ENCODE peak calls at places on chromosomes 16 and 17, in four cellular contexts. R is K562, O is HL-60, S is GM12878. Q is an unnamed sample.

GRCh38 chr17:30426292-30426691 is 47.6 kb downstream of the CPD start:
- DNase-seq in R (no peak), O (no peak), S (no peak), Q (no peak)

GRCh38 chr16:73202176-73202729 is 154.3 kb upstream of the ZFHX3 start:
- DNase-seq in R (no peak), O (no peak), S (no peak), Q (no peak)

GRCh38 chr17:16197276-16197675 is 18.1 kb downstream of the NCOR1 start:
- DNase-seq in R (no peak), O (no peak), S (no peak), Q (no peak)

GRCh38 chr16:55643161-55643970 is 12.4 kb upstream of the SLC6A2 start:
- DNase-seq in R (peak), O (no peak), S (no peak), Q (no peak)

GRCh38 chr17:47330548-47330947 is 6.8 kb downstream of the EFCAB13 start:
- DNase-seq in R (no peak), O (no peak), S (no peak), Q (no peak)

GRCh38 chr16:83769397-83770008 is 38.3 kb upstream of the HSBP1 start:
- DNase-seq in R (no peak), O (no peak), S (no peak), Q (no peak)

GRCh38 chr16:75081179-75081859 is 35.3 kb downstream of the LDHD start:
- DNase-seq in R (no peak), O (no peak), S (no peak), Q (no peak)

GRCh38 chr17:6443692-6444572 is at the start of gene PIMREG:
- DNase-seq in R (peak), O (no peak), S (peak), Q (peak)

GRCh38 chr17:42673885-42674754 is 2.7 kb downstream of the PLEKHH3 start:
- DNase-seq in R (peak), O (no peak), S (no peak), Q (no peak)

GRCh38 chr16:24036614-24037013 is 200.8 kb downstream of the PRKCB start:
- DNase-seq in R (peak), O (peak), S (no peak), Q (peak)

GRCh38 chr17:39753514-39754160 is 15.9 kb downstream of the GRB7 start:
- DNase-seq in R (no peak), O (peak), S (no peak), Q (peak)

GRCh38 chr17:13952252-13952721 is 117.0 kb upstream of the COX10 start:
- DNase-seq in R (no peak), O (no peak), S (no peak), Q (no peak)

GRCh38 chr17:48134912-48135480 is 27.4 kb downstream of the SNX11 start:
- DNase-seq in R (peak), O (no peak), S (no peak), Q (no peak)

GRCh38 chr17:70169707-70170597 is 620 bp downstream of the KCNJ2 start:
- DNase-seq in R (no peak), O (peak), S (no peak), Q (no peak)

GRCh38 chr16:8716592-8716991 is 42.2 kb downstream of the ABAT start:
- DNase-seq in R (no peak), O (no peak), S (no peak), Q (no peak)

GRCh38 chr17:34556951-34557350 is 22.4 kb upstream of the TMEM132E start:
- DNase-seq in R (no peak), O (no peak), S (no peak), Q (no peak)

GRCh38 chr17:16407911-16408588 is 7.3 kb upstream of the TRPV2 start:
- DNase-seq in R (peak), O (no peak), S (peak), Q (peak)

GRCh38 chr16:88447881-88448280 is 5.2 kb upstream of the ZFPM1 start:
- DNase-seq in R (no peak), O (no peak), S (no peak), Q (no peak)

GRCh38 chr17:44400226-44400847 is 10.9 kb upstream of the ITGA2B start:
- DNase-seq in R (no peak), O (no peak), S (no peak), Q (no peak)

GRCh38 chr17:28878981-28879380 is 18.6 kb downstream of the FLOT2 start:
- DNase-seq in R (peak), O (no peak), S (no peak), Q (peak)

GRCh38 chr16:57530104-57530522 is 6.3 kb downstream of the CCDC102A start:
- DNase-seq in R (peak), O (no peak), S (no peak), Q (peak)

GRCh38 chr17:37802061-37802460 is 57.2 kb upstream of the HNF1B start:
- DNase-seq in R (no peak), O (no peak), S (no peak), Q (no peak)

GRCh38 chr17:30378191-30378796 is 433 bp upstream of the CPD start:
- DNase-seq in R (peak), O (no peak), S (no peak), Q (no peak)

DNA sequence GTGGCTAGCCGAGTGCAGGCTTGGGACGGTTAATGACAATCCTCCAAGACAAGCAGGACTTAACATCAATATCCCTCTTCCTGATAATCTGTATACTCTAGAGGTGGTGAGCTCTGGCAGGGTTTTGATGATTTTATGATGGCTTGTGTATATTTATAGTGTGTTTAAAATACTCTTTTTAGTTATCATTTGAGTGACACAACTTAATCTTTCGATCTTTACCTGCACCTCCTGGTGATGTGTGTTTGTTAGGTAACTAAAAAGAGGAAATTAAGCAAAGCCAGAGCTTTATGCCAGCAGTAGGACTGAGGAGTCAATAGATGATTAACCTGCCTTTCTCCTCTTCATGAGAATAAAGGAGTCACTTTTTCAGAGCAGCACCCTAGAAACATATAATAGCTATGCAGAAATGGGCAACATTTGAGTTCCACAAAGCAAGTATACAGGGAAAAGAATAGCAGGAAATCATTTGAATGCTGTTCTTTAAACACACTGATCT is 210.5 kb downstream of the IRX3 start:
- DNase-seq in R (no peak), O (no peak), S (no peak), Q (no peak)
- TF ChIP-seq SPI1 in R (no peak), O (no peak), S (no peak), Q (no peak)

GRCh38 chr16:2819179-2819938 is 2.3 kb downstream of the PRSS21 start:
- DNase-seq in R (no peak), O (no peak), S (no peak), Q (no peak)

GRCh38 chr16:2817496-2818277 is 650 bp downstream of the PRSS21 start:
- DNase-seq in R (no peak), O (no peak), S (no peak), Q (no peak)

GRCh38 chr16:2816751-2817495 is at the start of gene PRSS21:
- DNase-seq in R (peak), O (no peak), S (no peak), Q (peak)

GRCh38 chr16:2819939-2820835 is 3.1 kb downstream of the PRSS21 start:
- DNase-seq in R (no peak), O (no peak), S (no peak), Q (no peak)

DNA sequence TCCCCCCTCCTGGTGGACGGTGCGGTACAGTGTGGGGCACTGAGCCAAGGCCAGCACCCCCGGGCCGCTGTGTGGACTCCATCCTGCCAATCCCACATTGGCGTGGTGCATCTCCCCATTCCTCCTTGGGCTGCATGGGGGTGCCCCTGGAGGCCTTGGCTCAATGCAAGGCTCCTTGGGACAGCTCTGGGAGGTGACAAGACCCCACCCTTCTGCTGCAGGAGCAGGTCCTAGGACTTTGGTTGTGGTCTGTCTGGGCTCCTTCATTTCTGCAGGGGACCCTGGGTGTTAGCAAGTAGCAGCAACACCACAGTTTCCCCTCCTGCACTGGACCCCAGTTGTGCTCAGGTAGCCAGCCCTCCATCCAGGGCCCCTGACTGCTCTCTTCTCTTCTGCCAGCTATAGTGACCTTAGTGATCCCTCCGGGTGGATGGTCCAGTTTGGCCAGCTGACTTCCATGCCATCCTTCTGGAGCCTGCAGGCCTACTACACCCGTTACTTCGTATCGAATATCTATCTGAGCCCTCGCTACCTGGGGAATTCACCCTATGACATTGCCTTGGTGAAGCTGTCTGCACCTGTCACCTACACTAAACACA is 1.3 kb downstream of the PRSS21 start:
- DNase-seq in R (no peak), O (no peak), S (no peak), Q (no peak)
- TF ChIP-seq POLR2AphosphoS5 in R (no peak), O (no peak), S (no peak), Q (no peak)

GRCh38 chr16:21167929-21168602 is 9.6 kb downstream of the LDAF1 start:
- DNase-seq in R (no peak), O (no peak), S (no peak), Q (no peak)

GRCh38 chr16:21164521-21165168 is 6.2 kb downstream of the LDAF1 start:
- DNase-seq in R (no peak), O (no peak), S (no peak), Q (no peak)

GRCh38 chr16:21167360-21167759 is 8.9 kb downstream of the LDAF1 start:
- DNase-seq in R (no peak), O (no peak), S (no peak), Q (no peak)

GRCh38 chr16:21169249-21169981 is 10.9 kb downstream of the LDAF1 start:
- DNase-seq in R (peak), O (no peak), S (no peak), Q (no peak)

DNA sequence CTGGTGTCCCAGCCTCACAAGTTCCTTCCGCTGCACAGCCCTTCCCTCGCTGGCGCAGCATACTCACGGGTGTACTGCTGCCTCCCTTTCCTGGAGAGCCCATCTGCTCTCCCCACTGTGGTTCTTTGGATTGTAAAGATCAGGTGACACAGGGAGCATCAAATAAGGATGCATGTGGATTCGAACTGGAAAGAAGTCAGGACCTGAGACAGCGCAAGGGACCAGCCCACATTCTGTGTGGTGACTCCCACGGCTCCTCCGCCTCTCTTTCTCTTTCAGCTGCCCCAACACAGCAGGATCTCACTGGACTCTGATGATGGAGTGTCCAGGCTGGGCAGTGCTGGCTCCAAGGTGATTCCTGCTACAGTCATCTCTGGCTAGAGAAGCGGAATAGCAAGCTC is 8.1 kb downstream of the LDAF1 start:
- DNase-seq in R (peak), O (no peak), S (no peak), Q (no peak)
- TF ChIP-seq SPI1 in R (no peak), O (no peak), S (no peak), Q (no peak)

DNA sequence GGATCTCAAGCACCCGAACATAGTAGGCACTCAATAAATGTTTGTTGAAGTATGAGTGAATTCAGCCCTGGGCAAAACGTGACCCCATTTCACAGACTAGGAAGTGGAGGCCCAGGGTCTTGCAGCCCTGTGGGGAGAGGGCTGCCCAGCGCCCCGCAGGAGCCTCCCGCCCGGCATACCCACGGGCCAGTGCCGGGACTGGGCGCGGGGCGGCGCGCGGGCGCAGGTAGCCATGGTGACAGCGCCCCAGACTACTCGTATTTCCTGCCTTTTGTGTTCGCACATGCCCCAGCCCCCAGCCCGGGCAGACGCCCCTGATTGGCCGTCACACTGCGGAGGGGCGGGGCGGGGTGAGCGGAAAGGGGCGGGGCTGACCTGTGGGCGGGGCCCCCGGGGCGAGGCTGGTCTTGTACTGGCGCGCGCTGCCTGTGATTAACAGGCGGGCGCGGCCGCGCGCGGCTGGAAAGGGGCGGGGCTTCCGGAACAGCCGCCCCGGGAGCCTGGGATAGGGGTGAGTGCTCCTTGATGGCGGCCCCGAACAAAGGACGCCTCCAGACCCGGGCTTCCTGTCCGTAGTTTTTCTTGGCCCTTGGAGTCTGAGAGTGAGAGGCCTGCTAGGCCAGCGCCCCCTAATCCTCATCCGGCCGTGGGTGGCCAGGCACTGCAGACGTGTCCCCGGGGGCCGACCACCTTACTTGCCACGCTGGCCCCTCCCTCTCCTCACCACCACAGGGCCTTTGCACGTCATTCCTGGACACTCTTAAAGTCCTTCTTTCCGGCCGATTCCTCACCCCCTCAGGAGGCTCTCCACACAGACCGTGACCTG is 71.0 kb downstream of the RAI1 start:
- DNase-seq in R (peak), O (peak), S (peak), Q (peak)
- TF ChIP-seq POLR2AphosphoS5 in R (peak), O (no peak), S (peak), Q (no peak)